ENCODE peak calls at places on chromosomes 5 and 9, in ten cellular contexts. G is ACHN, R is uterus, B is posterior cingulate gyrus, F is mammary epithelial cell, I is KBM-7, D is fibroblast of gingiva, U is Peyer's patch, X is activated T-helper 1 cell treated with Interleukin-2 at 50 U/mL for 16 hours, V is NCI-H1417. O is an unnamed sample.

GRCh38 chr5:10442581-10442980 is 902 bp downstream of the ROPN1L start:
- DNase-seq in F (no peak), I (peak), B (no peak), R (no peak), G (no peak), X (no peak), D (no peak), U (no peak), V (no peak), O (no peak)

GRCh38 chr9:121984726-121985402 is 108.2 kb downstream of the TTLL11 start:
- DNase-seq in B (no peak), I (no peak), G (no peak), D (peak), U (no peak), V (no peak), X (no peak), R (no peak), F (peak), O (no peak)

GRCh38 chr5:75051217-75051751 is 1.1 kb downstream of the GCNT4 start:
- DNase-seq in X (no peak), F (peak), B (no peak), D (no peak), R (no peak), I (no peak), G (no peak), U (peak), V (no peak), O (no peak)

GRCh38 chr9:107896544-107896943 is 407.0 kb upstream of the KLF4 start:
- DNase-seq in F (no peak), U (no peak), B (no peak), V (no peak), X (no peak), I (no peak), G (no peak), R (no peak), D (no peak), O (no peak)

GRCh38 chr5:131268758-131269370 is 5.0 kb downstream of the CDC42SE2 start:
- DNase-seq in U (no peak), I (no peak), D (peak), X (no peak), B (no peak), F (no peak), G (no peak), V (no peak), R (no peak), O (no peak)

GRCh38 chr9:110476251-110476650 is 103.3 kb downstream of the SVEP1 start:
- DNase-seq in R (no peak), X (no peak), B (no peak), U (no peak), F (no peak), G (no peak), V (no peak), D (no peak), I (no peak), O (no peak)

GRCh38 chr9:112232233-112232632 is 57.1 kb upstream of the SUSD1 start:
- DNase-seq in F (no peak), G (no peak), B (no peak), R (no peak), X (no peak), U (no peak), V (no peak), I (no peak), D (no peak), O (no peak)

GRCh38 chr5:64532657-64533056 is 26.8 kb downstream of the RGS7BP start:
- DNase-seq in V (no peak), X (no peak), I (no peak), D (no peak), R (no peak), G (no peak), F (no peak), B (no peak), U (no peak), O (no peak)

GRCh38 chr5:140239939-140240700 is 62.8 kb downstream of the PFDN1 start:
- DNase-seq in X (peak), I (peak), G (peak), U (peak), V (no peak), F (no peak), B (peak), D (peak), R (peak), O (peak)

GRCh38 chr5:20248102-20248501 is 260.1 kb upstream of the CDH18 start:
- DNase-seq in V (no peak), R (no peak), U (no peak), F (peak), X (no peak), G (no peak), D (no peak), I (no peak), B (no peak), O (no peak)

GRCh38 chr5:77641397-77641943 is 3.0 kb upstream of the OTP start:
- DNase-seq in D (no peak), U (no peak), R (no peak), V (no peak), F (no peak), B (no peak), I (no peak), G (no peak), X (no peak), O (no peak)

GRCh38 chr5:141649056-141649688 is 2.0 kb downstream of the FCHSD1 start:
- DNase-seq in D (no peak), V (no peak), G (no peak), R (no peak), B (no peak), I (no peak), U (peak), X (no peak), F (no peak), O (no peak)

GRCh38 chr5:101943784-101944183 is 352.3 kb downstream of the SLCO4C1 start:
- DNase-seq in F (no peak), B (no peak), D (peak), X (no peak), I (peak), V (no peak), G (no peak), U (no peak), R (no peak), O (no peak)

GRCh38 chr9:124218438-124219289 is 39.1 kb upstream of the NEK6 start:
- DNase-seq in F (peak), R (no peak), G (peak), I (peak), D (no peak), X (no peak), V (no peak), B (no peak), U (peak), O (peak)

GRCh38 chr9:73200694-73201432 is 49.2 kb downstream of the ANXA1 start:
- DNase-seq in D (peak), R (no peak), G (peak), V (peak), U (no peak), X (no peak), I (peak), F (no peak), B (no peak), O (no peak)

GRCh38 chr5:150734579-150735384 is 24.0 kb downstream of the DCTN4 start:
- DNase-seq in U (no peak), R (no peak), D (no peak), F (no peak), B (no peak), G (no peak), I (peak), V (no peak), X (no peak), O (peak)

GRCh38 chr9:8412327-8412726 is 612.7 kb upstream of the DMAC1 start:
- DNase-seq in V (no peak), X (no peak), I (no peak), R (no peak), D (no peak), U (no peak), F (no peak), B (no peak), G (no peak), O (no peak)

GRCh38 chr5:74632947-74633356 is 7.6 kb downstream of the ENC1 start:
- DNase-seq in V (no peak), D (peak), G (no peak), B (no peak), I (no peak), U (no peak), R (no peak), F (peak), X (no peak), O (no peak)

GRCh38 chr9:71675857-71676165 is 92.5 kb downstream of the CEMIP2 start:
- DNase-seq in F (peak), V (no peak), U (no peak), X (no peak), G (no peak), B (no peak), R (no peak), I (no peak), D (no peak), O (no peak)

GRCh38 chr5:891117-891836 is 1.3 kb downstream of the BRD9 start:
- DNase-seq in F (peak), U (peak), I (peak), V (no peak), R (no peak), B (no peak), X (no peak), D (no peak), G (no peak), O (no peak)

GRCh38 chr5:175712681-175713085 is 54.8 kb downstream of the HRH2 start:
- DNase-seq in U (peak), G (no peak), I (no peak), R (no peak), X (no peak), B (no peak), F (no peak), D (no peak), V (no peak), O (peak)

GRCh38 chr9:468766-469496 is 254.3 kb downstream of the DOCK8 start:
- DNase-seq in V (no peak), G (no peak), X (no peak), U (no peak), R (no peak), D (peak), I (no peak), B (no peak), F (no peak), O (no peak)

GRCh38 chr9:34337404-34337803 is 8.0 kb downstream of the NUDT2 start:
- DNase-seq in V (no peak), B (no peak), G (no peak), I (peak), R (no peak), U (no peak), X (no peak), F (no peak), D (no peak), O (no peak)

GRCh38 chr5:178143246-178143645 is 10.4 kb downstream of the NHP2 start:
- DNase-seq in U (no peak), R (no peak), X (no peak), G (no peak), V (no peak), B (no peak), I (no peak), F (no peak), D (no peak), O (no peak)

GRCh38 chr9:111974092-111974681 is 77.6 kb downstream of the UGCG start:
- DNase-seq in V (peak), B (no peak), F (no peak), G (no peak), R (no peak), X (no peak), D (peak), I (no peak), U (no peak), O (no peak)

GRCh38 chr5:144549580-144549979 is 378.9 kb downstream of the KCTD16 start:
- DNase-seq in B (no peak), U (no peak), G (no peak), I (no peak), F (no peak), D (peak), V (no peak), X (no peak), R (no peak), O (no peak)

GRCh38 chr5:110321117-110321516 is 405.4 kb downstream of the TMEM232 start:
- DNase-seq in B (no peak), D (no peak), G (no peak), I (no peak), R (no peak), V (no peak), U (no peak), F (no peak), X (no peak), O (no peak)

GRCh38 chr5:109589983-109590382 is 99.7 kb upstream of the MAN2A1 start:
- DNase-seq in F (peak), I (no peak), B (no peak), X (no peak), D (no peak), U (no peak), G (peak), V (no peak), R (no peak), O (no peak)

GRCh38 chr9:28801144-28801799 is 1228.0 kb upstream of the C9orf72 start:
- DNase-seq in R (no peak), U (no peak), V (no peak), X (no peak), I (no peak), G (peak), F (peak), B (no peak), D (no peak), O (no peak)

O was measured in CD14-positive monocyte.